ENCODE peak calls at places on chromosomes 6 and 20, in six cellular contexts. P is stomach, J is transverse colon, W is H1, D is esophagus muscularis mucosa, F is GM12878. X is an unnamed sample.
A peak's percentile ranks its signal among the peaks of the same experiment; 100 is the strongest.

GRCh38 chr6:52415917-52416628 is 4.1 kb upstream of the EFHC1 start:
- DNase-seq in P (no peak), J (no peak), W (no peak), D (no peak), F (no peak), X (no peak)

GRCh38 chr6:163170294-163170883 is 244.1 kb upstream of the QKI start:
- DNase-seq in P (no peak), J (no peak), W (peak; percentile 73), D (no peak), F (no peak), X (no peak)

GRCh38 chr20:43996240-43996930 is 81.7 kb downstream of the TOX2 start:
- DNase-seq in P (no peak), J (no peak), W (no peak), D (no peak), F (no peak), X (no peak)

GRCh38 chr6:166304106-166304505 is 4.1 kb downstream of the PRR18 start:
- DNase-seq in P (no peak), J (no peak), W (no peak), D (no peak), F (no peak), X (no peak)

GRCh38 chr6:69768664-69769063 is 28.1 kb downstream of the LMBRD1 start:
- DNase-seq in P (no peak), J (no peak), W (no peak), D (no peak), F (no peak), X (no peak)

GRCh38 chr6:111416529-111416928 is 66.5 kb downstream of the REV3L start:
- DNase-seq in P (no peak), J (no peak), W (no peak), D (no peak), F (no peak), X (no peak)

GRCh38 chr6:5898563-5898962 is 108.2 kb downstream of the NRN1 start:
- DNase-seq in P (no peak), J (no peak), W (no peak), D (no peak), F (no peak), X (no peak)

GRCh38 chr20:11716239-11716944 is 201.3 kb upstream of the BTBD3 start:
- DNase-seq in P (no peak), J (no peak), W (no peak), D (no peak), F (no peak), X (no peak)

GRCh38 chr6:84042603-84043002 is 9.0 kb downstream of the MRAP2 start:
- DNase-seq in P (no peak), J (no peak), W (no peak), D (no peak), F (no peak), X (no peak)

GRCh38 chr20:36644713-36645109 is 1.3 kb downstream of the SLA2 start:
- DNase-seq in P (no peak), J (no peak), W (no peak), D (no peak), F (no peak), X (no peak)

GRCh38 chr6:7378629-7379218 is 10.8 kb downstream of the CAGE1 start:
- DNase-seq in P (no peak), J (no peak), W (no peak), D (no peak), F (no peak), X (no peak)

GRCh38 chr6:169177516-169178196 is 76.0 kb downstream of the THBS2 start:
- DNase-seq in P (no peak), J (no peak), W (no peak), D (no peak), F (no peak), X (no peak)

GRCh38 chr6:166556871-166557322 is 29.6 kb downstream of the RAMACL start:
- DNase-seq in P (peak; percentile 95), J (peak; percentile 75), W (no peak), D (peak; percentile 95), F (no peak), X (peak; percentile 97)

GRCh38 chr6:32439708-32440214 is at the start of gene HLA-DRA:
- DNase-seq in P (no peak), J (no peak), W (peak; percentile 51), D (no peak), F (peak; percentile 99), X (no peak)

GRCh38 chr6:41373919-41374617 is 38.7 kb downstream of the NCR2 start:
- DNase-seq in P (no peak), J (no peak), W (peak; percentile 84), D (peak; percentile 60), F (no peak), X (no peak)

GRCh38 chr6:44029489-44030185 is 97.6 kb downstream of the MRPL14 start:
- DNase-seq in P (no peak), J (no peak), W (no peak), D (no peak), F (no peak), X (peak; percentile 39)

GRCh38 chr6:15131234-15132195 is 114.4 kb upstream of the JARID2 start:
- DNase-seq in P (no peak), J (no peak), W (no peak), D (no peak), F (no peak), X (no peak)

GRCh38 chr6:158758941-158759479 is 60.2 kb downstream of the EZR start:
- DNase-seq in P (no peak), J (no peak), W (no peak), D (no peak), F (no peak), X (no peak)

GRCh38 chr20:2820896-2821869 is 5.0 kb downstream of the TMEM239 start:
- DNase-seq in P (no peak), J (no peak), W (peak; percentile 60), D (no peak), F (no peak), X (no peak)

GRCh38 chr6:112683926-112684325 is 336.8 kb downstream of the RFPL4B start:
- DNase-seq in P (no peak), J (no peak), W (no peak), D (no peak), F (no peak), X (no peak)

GRCh38 chr20:35311409-35311808 is 19.2 kb upstream of the FAM83C start:
- DNase-seq in P (no peak), J (peak; percentile 55), W (no peak), D (no peak), F (no peak), X (no peak)

GRCh38 chr6:43287717-43288679 is 10.1 kb upstream of the SLC22A7 start:
- DNase-seq in P (no peak), J (peak; percentile 36), W (no peak), D (no peak), F (no peak), X (no peak)

GRCh38 chr6:71349976-71350615 is 61.5 kb downstream of the OGFRL1 start:
- DNase-seq in P (no peak), J (no peak), W (no peak), D (no peak), F (no peak), X (peak; percentile 82)

DNA sequence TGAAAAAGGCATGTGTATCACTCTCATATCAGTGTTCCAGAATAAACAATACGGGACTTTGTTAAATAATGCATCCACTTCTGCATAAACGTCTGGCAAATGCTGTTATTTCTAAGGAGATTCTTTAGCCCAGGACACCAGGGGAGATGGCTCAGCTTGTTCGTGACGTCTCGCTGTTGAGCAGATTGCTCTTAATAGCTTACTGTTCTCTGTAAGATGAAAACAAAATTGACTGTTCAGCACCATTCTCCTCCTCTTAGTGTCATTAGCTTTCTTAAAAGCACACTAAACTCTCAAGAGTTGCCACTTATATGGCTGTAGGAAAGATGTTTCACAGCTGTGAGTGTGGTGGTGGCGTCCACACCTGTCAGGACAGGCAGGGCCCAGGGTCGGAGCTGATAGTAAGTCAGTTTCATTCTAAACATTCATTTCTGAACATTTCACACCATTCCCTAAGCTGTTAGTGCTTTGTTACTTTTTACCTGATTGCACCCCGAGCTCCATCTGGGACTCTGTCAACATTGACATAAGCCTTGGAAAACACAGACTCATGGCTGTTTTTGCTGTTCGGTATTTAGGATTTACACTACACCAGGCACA is 132.1 kb downstream of the ZDHHC14 start:
- DNase-seq in P (no peak), J (no peak), W (no peak), D (no peak), F (no peak), X (no peak)
- TF ChIP-seq EP300 in P (no peak), J (no peak), W (no peak), D (no peak), F (no peak), X (no peak)

GRCh38 chr20:62133864-62134263 is 9.3 kb downstream of the PSMA7 start:
- DNase-seq in P (no peak), J (no peak), W (no peak), D (no peak), F (no peak), X (no peak)
- TF ChIP-seq POLR2AphosphoS5 in P (no peak), J (no peak), W (no peak), D (no peak), F (no peak), X (no peak)

GRCh38 chr6:30071081-30071818 is 4.3 kb downstream of the PPP1R11 start:
- DNase-seq in P (no peak), J (no peak), W (peak; percentile 61), D (no peak), F (no peak), X (no peak)

GRCh38 chr6:30063315-30063714 is 2.2 kb downstream of the POLR1H start:
- DNase-seq in P (no peak), J (no peak), W (no peak), D (no peak), F (no peak), X (no peak)

GRCh38 chr6:30067460-30068139 is 602 bp downstream of the PPP1R11 start:
- DNase-seq in P (no peak), J (no peak), W (no peak), D (no peak), F (no peak), X (no peak)

GRCh38 chr6:30062471-30063178 is 1.6 kb downstream of the POLR1H start:
- DNase-seq in P (no peak), J (no peak), W (no peak), D (no peak), F (no peak), X (no peak)

DNA sequence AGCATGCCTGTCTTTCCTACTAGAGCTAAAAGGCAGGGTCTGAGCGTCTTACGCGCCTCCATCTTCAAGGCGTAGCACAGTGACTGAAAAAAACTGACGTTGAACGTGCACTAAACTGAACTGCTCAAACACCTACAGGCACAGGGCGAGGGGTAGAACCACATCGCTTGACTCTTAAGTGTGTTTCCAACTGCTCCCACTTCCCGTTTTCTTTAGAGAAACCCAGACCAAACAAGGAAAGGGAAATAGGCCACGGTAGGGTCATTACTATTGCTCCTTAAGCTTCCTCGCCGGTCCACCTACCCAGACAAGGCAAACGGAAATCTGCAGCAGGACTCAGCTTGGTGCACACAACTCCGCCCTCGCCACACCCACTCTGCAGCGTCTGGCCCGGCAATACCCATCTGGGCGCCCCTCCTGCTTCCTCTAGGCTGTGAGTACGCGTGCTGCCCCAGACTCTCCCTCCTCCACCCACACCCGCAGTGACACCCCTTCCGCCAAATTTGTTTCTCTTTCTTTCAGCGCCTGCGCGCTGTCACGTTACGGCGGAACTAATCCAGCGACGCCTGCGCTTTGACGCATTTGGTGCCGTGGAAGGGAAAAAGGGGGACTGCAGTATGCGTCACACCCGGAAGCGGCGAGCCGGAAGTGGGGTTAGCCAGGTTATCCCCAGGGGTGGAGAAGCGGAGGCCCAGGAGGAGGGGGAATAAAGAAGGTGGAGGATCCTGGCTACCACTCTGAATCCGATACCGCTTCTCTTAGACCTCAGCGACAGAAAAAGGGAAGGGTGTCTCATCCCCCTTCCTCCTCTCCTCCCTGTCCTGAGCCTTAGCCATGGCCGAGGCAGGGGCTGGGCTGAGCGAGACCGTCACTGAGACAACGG is at the start of gene PPP1R11:
- DNase-seq in P (peak; percentile 98), J (peak; percentile 99), W (peak; percentile 91), D (peak; percentile 99), F (peak; percentile 99), X (peak; percentile 100)
- TF ChIP-seq POLR2A in P (no peak), J (peak; percentile 97), W (peak; percentile 44), D (peak; percentile 45), F (peak; percentile 91), X (peak; percentile 93)

GRCh38 chr6:121504227-121504626 is 68.8 kb downstream of the GJA1 start:
- DNase-seq in P (no peak), J (no peak), W (no peak), D (no peak), F (no peak), X (no peak)
- TF ChIP-seq EP300 in P (no peak), J (no peak), W (no peak), D (peak; percentile 54), F (no peak), X (no peak)

X was measured in sigmoid colon.